ENCODE peak calls at places on chromosome 6, in eight cellular contexts. U is amniotic epithelial cell; L is psoas muscle; B is left colon; J is foreskin fibroblast; O is activated naive CD4-positive, alpha-beta T cell; V is GM04504; X is germinal center. Z is an unnamed sample.

GRCh38 chr6:46331461-46331860 is 159.8 kb downstream of the RCAN2 start:
- DNase-seq in U (peak; percentile 91), L (no peak), B (no peak), J (no peak), O (no peak), V (no peak), X (no peak), Z (peak; percentile 31)

GRCh38 chr6:149513915-149514314 is 29.1 kb upstream of the ZC3H12D start:
- DNase-seq in U (peak; percentile 21), L (no peak), B (no peak), J (no peak), O (no peak), V (no peak), X (no peak), Z (no peak)

GRCh38 chr6:141988954-141989705 is 143.6 kb upstream of the GJE1 start:
- DNase-seq in U (peak; percentile 61), L (no peak), B (no peak), J (peak; percentile 78), O (no peak), V (peak; percentile 62), X (peak; percentile 7), Z (peak; percentile 49)

GRCh38 chr6:112184996-112185395 is 69.4 kb downstream of the LAMA4 start:
- DNase-seq in U (no peak), L (no peak), B (no peak), J (no peak), O (no peak), V (no peak), X (no peak), Z (no peak)

GRCh38 chr6:117167520-117168271 is 97.7 kb upstream of the VGLL2 start:
- DNase-seq in U (peak; percentile 82), L (peak; percentile 37), B (no peak), J (no peak), O (no peak), V (no peak), X (no peak), Z (peak; percentile 97)

GRCh38 chr6:1597924-1598323 is 11.8 kb upstream of the FOXC1 start:
- DNase-seq in U (peak; percentile 73), L (no peak), B (no peak), J (no peak), O (no peak), V (no peak), X (no peak), Z (peak; percentile 66)

GRCh38 chr6:136401749-136402148 is 112.1 kb upstream of the BCLAF1 start:
- DNase-seq in U (peak; percentile 61), L (no peak), B (no peak), J (peak; percentile 26), O (no peak), V (no peak), X (no peak), Z (peak; percentile 45)

GRCh38 chr6:72953901-72954494 is 271.3 kb downstream of the KHDC1L start:
- DNase-seq in U (peak; percentile 80), L (no peak), B (no peak), J (no peak), O (no peak), V (no peak), X (no peak), Z (peak; percentile 60)

GRCh38 chr6:101351173-101351572 is 42.3 kb upstream of the GRIK2 start:
- DNase-seq in U (no peak), L (no peak), B (no peak), J (no peak), O (no peak), V (no peak), X (no peak), Z (no peak)

GRCh38 chr6:107068691-107069630 is 41.0 kb downstream of the MTRES1 start:
- DNase-seq in U (no peak), L (no peak), B (no peak), J (no peak), O (no peak), V (no peak), X (no peak), Z (no peak)

GRCh38 chr6:157635388-157636244 is 187.4 kb upstream of the SNX9 start:
- DNase-seq in U (peak; percentile 60), L (no peak), B (no peak), J (no peak), O (no peak), V (no peak), X (no peak), Z (peak; percentile 21)

GRCh38 chr6:137775720-137776119 is 91.3 kb upstream of the TNFAIP3 start:
- DNase-seq in U (no peak), L (no peak), B (no peak), J (no peak), O (no peak), V (no peak), X (no peak), Z (no peak)

GRCh38 chr6:14450133-14451040 is 332.8 kb downstream of the CD83 start:
- DNase-seq in U (no peak), L (no peak), B (no peak), J (no peak), O (no peak), V (no peak), X (no peak), Z (no peak)

GRCh38 chr6:147625946-147626345 is 117.5 kb downstream of the SAMD5 start:
- DNase-seq in U (no peak), L (no peak), B (no peak), J (no peak), O (no peak), V (no peak), X (no peak), Z (no peak)

GRCh38 chr6:16158943-16159557 is 30.2 kb downstream of the MYLIP start:
- DNase-seq in U (no peak), L (no peak), B (no peak), J (no peak), O (no peak), V (no peak), X (no peak), Z (no peak)

GRCh38 chr6:100237881-100238280 is 226.8 kb downstream of the SIM1 start:
- DNase-seq in U (no peak), L (no peak), B (no peak), J (no peak), O (no peak), V (no peak), X (no peak), Z (no peak)

GRCh38 chr6:95249176-95249575 is 328.2 kb upstream of the MANEA start:
- DNase-seq in U (peak; percentile 85), L (no peak), B (no peak), J (no peak), O (no peak), V (no peak), X (no peak), Z (no peak)

GRCh38 chr6:150142304-150142656 is 564 bp upstream of the PPP1R14C start:
- DNase-seq in U (peak; percentile 39), L (no peak), B (peak; percentile 48), J (peak; percentile 24), O (no peak), V (no peak), X (no peak), Z (peak; percentile 57)

GRCh38 chr6:42101186-42101657 is 41.2 kb downstream of the C6orf132 start:
- DNase-seq in U (peak; percentile 82), L (no peak), B (peak; percentile 75), J (no peak), O (no peak), V (no peak), X (no peak), Z (peak; percentile 12)

GRCh38 chr6:7747901-7748504 is 22.1 kb downstream of the BMP6 start:
- DNase-seq in U (no peak), L (no peak), B (no peak), J (no peak), O (no peak), V (no peak), X (no peak), Z (no peak)

GRCh38 chr6:35776364-35777215 is at the start of gene CLPSL2:
- DNase-seq in U (no peak), L (no peak), B (no peak), J (no peak), O (no peak), V (no peak), X (peak; percentile 58), Z (no peak)

GRCh38 chr6:113634352-113635163 is 222.6 kb upstream of the MARCKS start:
- DNase-seq in U (peak; percentile 54), L (no peak), B (no peak), J (peak; percentile 34), O (no peak), V (peak; percentile 52), X (peak; percentile 32), Z (peak; percentile 29)

GRCh38 chr6:30759575-30760239 is 15.4 kb upstream of the IER3 start:
- DNase-seq in U (peak; percentile 99), L (no peak), B (no peak), J (peak; percentile 93), O (no peak), V (peak; percentile 90), X (no peak), Z (peak; percentile 96)

GRCh38 chr6:52152692-52153091 is 33.5 kb upstream of the IL17A start:
- DNase-seq in U (no peak), L (no peak), B (no peak), J (no peak), O (no peak), V (no peak), X (no peak), Z (no peak)